ENCODE peak calls at places on chromosomes 5 and 9, in five cellular contexts. K is stimulated activated CD4-positive, alpha-beta T cell treated with anti-CD3 and anti-CD28 coated beads, Interleukin-1b, Interleukin-23, amount 100 ng/mL, for 24 hours; L is Calu3; Z is aorta; C is dorsolateral prefrontal cortex. T is an unnamed sample.

GRCh38 chr9:21334603-21334968 is 618 bp downstream of the KLHL9 start:
- DNase-seq in C (no peak), K (peak; percentile 1), Z (no peak), L (no peak), T (no peak)

GRCh38 chr5:36417221-36417620 is 115.5 kb upstream of the RANBP3L start:
- DNase-seq in K (no peak), L (no peak), C (no peak), Z (no peak), T (no peak)

GRCh38 chr5:21397693-21398092 is 1409.7 kb upstream of the CDH18 start:
- DNase-seq in Z (no peak), L (no peak), K (no peak), C (no peak), T (no peak)

GRCh38 chr9:88017086-88017485 is 42.8 kb upstream of the CDK20 start:
- DNase-seq in Z (no peak), C (no peak), L (no peak), K (no peak), T (no peak)

GRCh38 chr9:19493174-19493811 is 84.5 kb downstream of the ACER2 start:
- DNase-seq in L (peak; percentile 34), C (peak; percentile 59), K (no peak), Z (peak; percentile 76), T (peak; percentile 25)

GRCh38 chr5:135051872-135052271 is 17.8 kb upstream of the PITX1 start:
- DNase-seq in K (no peak), C (no peak), Z (no peak), L (no peak), T (no peak)

GRCh38 chr9:99411068-99411467 is 189.0 kb downstream of the SEC61B start:
- DNase-seq in C (no peak), L (no peak), Z (no peak), K (no peak), T (no peak)

GRCh38 chr5:88839238-88839637 is 43.7 kb downstream of the MEF2C start:
- DNase-seq in C (no peak), K (no peak), L (no peak), Z (no peak), T (no peak)

GRCh38 chr5:36876965-36877666 is 547 bp downstream of the NIPBL start:
- DNase-seq in L (peak; percentile 54), Z (peak; percentile 78), K (no peak), C (peak; percentile 56), T (no peak)

GRCh38 chr5:19261879-19262278 is 726.1 kb downstream of the CDH18 start:
- DNase-seq in Z (no peak), L (no peak), K (no peak), C (no peak), T (no peak)

GRCh38 chr5:178797101-178797521 is 62.6 kb upstream of the ZNF354B start:
- DNase-seq in L (no peak), Z (no peak), K (no peak), C (no peak), T (no peak)

GRCh38 chr5:174317261-174317894 is 271.9 kb downstream of the NSG2 start:
- DNase-seq in C (no peak), Z (no peak), L (peak; percentile 60), K (no peak), T (no peak)

GRCh38 chr5:107893642-107894041 is 222.9 kb upstream of the EFNA5 start:
- DNase-seq in Z (no peak), C (no peak), L (peak; percentile 38), K (no peak), T (no peak)

GRCh38 chr9:114798793-114799427 is 6.9 kb downstream of the TNFSF15 start:
- DNase-seq in Z (no peak), K (no peak), L (no peak), C (no peak), T (no peak)

GRCh38 chr5:176803943-176804498 is 6.3 kb upstream of the UNC5A start:
- DNase-seq in Z (no peak), L (peak; percentile 66), C (no peak), K (no peak), T (no peak)

T was measured in HFF-Myc.